ENCODE peak calls at places on chromosomes 11 and 22, in four cellular contexts. D is K562, V is GM23338, O is stomach. I is an unnamed sample.

GRCh38 chr11:34305095-34305692 is 52.6 kb downstream of the ABTB2 start:
- DNase-seq in D (no peak), V (no peak), O (no peak), I (no peak)

GRCh38 chr11:70862093-70862492 is 390.3 kb downstream of the SHANK2 start:
- DNase-seq in D (no peak), V (no peak), O (no peak), I (no peak)

GRCh38 chr22:41900652-41901312 is 14.1 kb downstream of the SHISA8 start:
- DNase-seq in D (no peak), V (no peak), O (no peak), I (no peak)

GRCh38 chr22:41848468-41848867 is 15.6 kb downstream of the SREBF2 start:
- DNase-seq in D (no peak), V (peak; percentile 44), O (peak; percentile 70), I (peak; percentile 88)

GRCh38 chr11:37184371-37184770 is 586.3 kb upstream of the RAG2 start:
- DNase-seq in D (no peak), V (no peak), O (no peak), I (no peak)

GRCh38 chr11:70505761-70506657 is 107.7 kb downstream of the CTTN start:
- DNase-seq in D (no peak), V (no peak), O (no peak), I (no peak)

GRCh38 chr22:23068832-23069385 is 1.4 kb upstream of the GNAZ start:
- DNase-seq in D (no peak), V (no peak), O (no peak), I (peak; percentile 3)

GRCh38 chr11:122189259-122189658 is 73.2 kb upstream of the BLID start:
- DNase-seq in D (no peak), V (no peak), O (no peak), I (no peak)

GRCh38 chr11:16126361-16126760 is 230.0 kb downstream of the SOX6 start:
- DNase-seq in D (no peak), V (no peak), O (no peak), I (no peak)

GRCh38 chr11:57641011-57641410 is 8.7 kb downstream of the YPEL4 start:
- DNase-seq in D (peak; percentile 34), V (peak; percentile 61), O (no peak), I (no peak)

GRCh38 chr11:10050561-10050960 is 243.5 kb downstream of the SBF2 start:
- DNase-seq in D (no peak), V (no peak), O (no peak), I (no peak)

GRCh38 chr11:57481915-57482781 is 21.8 kb downstream of the RTN4RL2 start:
- DNase-seq in D (no peak), V (peak; percentile 44), O (no peak), I (no peak)

GRCh38 chr11:120182357-120182756 is 28.5 kb upstream of the OAF start:
- DNase-seq in D (no peak), V (no peak), O (peak; percentile 17), I (no peak)

GRCh38 chr22:19722175-19722914 is 994 bp upstream of the GP1BB start:
- DNase-seq in D (peak; percentile 94), V (peak; percentile 70), O (no peak), I (no peak)

GRCh38 chr11:2300936-2301630 is 635 bp downstream of the C11orf21 start:
- DNase-seq in D (no peak), V (no peak), O (peak; percentile 23), I (no peak)

GRCh38 chr11:67396587-67397398 is 4.9 kb downstream of the PPP1CA start:
- DNase-seq in D (no peak), V (peak; percentile 58), O (no peak), I (no peak)
- TF ChIP-seq POLR2AphosphoS5 in D (no peak), V (peak; percentile 40), O (no peak), I (no peak)

DNA sequence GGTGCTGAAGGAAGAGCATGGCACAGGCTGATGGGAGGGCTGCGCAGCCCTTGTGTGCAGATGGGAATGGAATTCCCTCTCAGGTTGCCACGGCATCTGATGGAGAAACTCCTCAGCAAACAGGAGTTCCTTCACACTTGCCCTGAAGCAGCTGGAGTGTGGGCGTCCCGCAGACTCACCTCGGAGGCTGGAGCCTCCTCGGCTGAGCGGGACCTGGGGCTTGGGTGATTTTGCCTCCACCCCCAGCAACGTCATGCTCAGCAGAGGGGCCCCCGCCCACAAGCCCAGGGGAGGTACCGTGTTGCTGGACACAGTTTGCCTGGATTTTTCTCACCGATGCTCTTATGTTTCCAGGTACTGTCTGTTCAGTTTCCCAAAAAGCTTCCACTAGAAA is 63.4 kb downstream of the MYO7A start:
- DNase-seq in D (peak; percentile 74), V (no peak), O (no peak), I (no peak)
- TF ChIP-seq POLR2AphosphoS5 in D (no peak), V (no peak), O (no peak), I (no peak)

DNA sequence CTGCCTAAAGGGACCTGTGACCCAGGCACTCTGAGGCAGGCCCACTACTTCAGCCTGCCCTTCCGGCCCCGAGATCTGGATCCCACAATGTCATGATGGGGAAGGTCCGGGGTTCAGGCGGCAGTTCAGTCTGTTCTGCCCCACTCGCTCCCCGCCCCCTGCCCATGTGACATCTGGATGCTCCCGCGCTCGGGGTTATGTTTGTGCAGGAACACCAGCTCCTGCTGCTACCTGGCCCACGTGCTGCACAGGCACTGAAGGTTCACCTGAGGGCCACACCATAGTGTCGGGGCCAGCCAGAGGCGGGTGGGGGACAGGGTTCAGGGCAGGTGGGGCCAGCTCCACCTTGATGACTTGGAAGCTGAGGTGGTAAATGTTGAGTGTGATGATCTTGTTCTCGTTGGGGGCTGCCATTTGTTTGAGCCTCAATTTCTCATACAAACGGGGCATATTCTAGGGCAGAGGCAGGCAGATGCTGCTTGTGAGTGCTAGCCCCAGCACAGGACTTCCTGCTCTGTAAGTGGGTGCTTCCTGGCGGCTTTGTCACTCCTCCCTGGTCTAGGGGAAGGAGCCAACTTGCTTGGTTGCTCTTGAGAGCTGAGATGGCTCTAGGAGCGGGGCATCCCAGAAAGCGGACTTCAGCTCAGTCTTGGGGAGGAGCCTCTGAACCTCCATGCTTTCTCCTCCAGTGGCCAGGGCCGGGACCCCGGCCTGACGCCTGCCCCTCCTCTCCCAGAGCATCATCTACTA is 4.3 kb upstream of the SIPA1 start:
- DNase-seq in D (no peak), V (no peak), O (no peak), I (no peak)
- TF ChIP-seq POLR2AphosphoS5 in D (no peak), V (no peak), O (no peak), I (no peak)

GRCh38 chr11:62025429-62026105 is 58.1 kb upstream of the FTH1 start:
- DNase-seq in D (peak; percentile 85), V (no peak), O (peak; percentile 68), I (peak; percentile 76)
- TF ChIP-seq POLR2AphosphoS5 in D (peak; percentile 78), V (no peak), O (no peak), I (peak; percentile 85)

GRCh38 chr22:36870250-36870649 is 9.4 kb downstream of the NCF4 start:
- DNase-seq in D (no peak), V (no peak), O (no peak), I (no peak)

GRCh38 chr22:36868546-36868945 is 7.7 kb downstream of the NCF4 start:
- DNase-seq in D (no peak), V (no peak), O (no peak), I (no peak)

GRCh38 chr22:36865346-36865745 is 4.5 kb downstream of the NCF4 start:
- DNase-seq in D (no peak), V (peak; percentile 54), O (no peak), I (no peak)

GRCh38 chr22:36864454-36865215 is 3.8 kb downstream of the NCF4 start:
- DNase-seq in D (no peak), V (no peak), O (no peak), I (no peak)

DNA sequence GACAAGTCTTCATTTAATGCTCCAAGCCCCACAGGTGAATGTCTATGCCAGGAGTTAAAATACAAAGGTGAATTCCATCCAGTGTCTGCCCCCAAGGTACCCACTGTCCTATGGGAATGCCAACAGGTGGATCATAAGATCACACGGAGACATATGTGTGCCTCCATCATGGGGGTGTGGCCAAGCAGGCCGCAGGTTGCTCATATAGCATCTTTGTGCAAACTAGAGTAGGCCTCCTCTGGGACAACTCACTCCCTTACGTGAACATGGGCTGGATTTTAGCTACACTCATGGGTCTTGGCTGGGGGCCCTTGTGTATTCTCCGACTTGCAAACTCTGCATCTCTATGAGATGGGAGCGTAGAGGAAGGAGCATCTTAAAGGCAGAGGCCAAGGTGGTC is 6.9 kb downstream of the NCF4 start:
- DNase-seq in D (no peak), V (no peak), O (no peak), I (no peak)
- TF ChIP-seq POLR2AphosphoS5 in D (no peak), V (no peak), O (no peak), I (no peak)

GRCh38 chr11:73184953-73185671 is 33.0 kb upstream of the P2RY2 start:
- DNase-seq in D (peak; percentile 58), V (peak; percentile 76), O (peak; percentile 75), I (peak; percentile 82)
- TF ChIP-seq POLR2AphosphoS5 in D (no peak), V (no peak), O (no peak), I (no peak)

GRCh38 chr22:29155966-29156365 is 49.7 kb upstream of the EMID1 start:
- DNase-seq in D (no peak), V (no peak), O (peak; percentile 4), I (no peak)

GRCh38 chr22:29152381-29153138 is 53.1 kb upstream of the EMID1 start:
- DNase-seq in D (peak; percentile 60), V (peak; percentile 57), O (peak; percentile 25), I (no peak)

GRCh38 chr22:29156507-29156906 is 49.2 kb upstream of the EMID1 start:
- DNase-seq in D (no peak), V (peak; percentile 82), O (no peak), I (no peak)

GRCh38 chr22:29152045-29152380 is 53.7 kb upstream of the EMID1 start:
- DNase-seq in D (no peak), V (peak; percentile 64), O (peak; percentile 15), I (no peak)

GRCh38 chr22:29154364-29155048 is 51.2 kb upstream of the EMID1 start:
- DNase-seq in D (peak; percentile 78), V (peak; percentile 85), O (peak; percentile 79), I (peak; percentile 76)
- TF ChIP-seq POLR2AphosphoS5 in D (no peak), V (no peak), O (no peak), I (no peak)

GRCh38 chr11:61725632-61726280 is 26.7 kb upstream of the MYRF start:
- DNase-seq in D (no peak), V (no peak), O (no peak), I (no peak)
- TF ChIP-seq POLR2AphosphoS5 in D (no peak), V (no peak), O (no peak), I (no peak)

GRCh38 chr11:14892577-14892976 is 546 bp upstream of the CYP2R1 start:
- DNase-seq in D (no peak), V (no peak), O (no peak), I (no peak)

GRCh38 chr11:14894657-14895598 is 2.9 kb upstream of the CYP2R1 start:
- DNase-seq in D (no peak), V (no peak), O (no peak), I (peak; percentile 38)

GRCh38 chr11:14891143-14892035 is 642 bp downstream of the CYP2R1 start:
- DNase-seq in D (peak; percentile 89), V (peak; percentile 93), O (peak; percentile 92), I (peak; percentile 94)

GRCh38 chr11:14886509-14886908 is 5.5 kb downstream of the CYP2R1 start:
- DNase-seq in D (no peak), V (no peak), O (no peak), I (no peak)

GRCh38 chr11:14892036-14892556 is at the start of gene CYP2R1:
- DNase-seq in D (peak; percentile 99), V (peak; percentile 97), O (peak; percentile 97), I (peak; percentile 98)
- TF ChIP-seq POLR2AphosphoS5 in D (no peak), V (peak; percentile 16), O (peak; percentile 61), I (peak; percentile 91)